ENCODE peak calls at places on chromosomes 5 and 9, in ten cellular contexts. One of them, this sample, is unnamed.

GRCh38 chr9:69425402-69425801 is 100.4 kb downstream of the ENTREP1 start:
- DNase-seq in CD8-positive, alpha-beta T cell: no peak
- DNase-seq in neural progenitor cell: no peak
- DNase-seq in psoas muscle: no peak
- DNase-seq in uterus: no peak
- DNase-seq in fibroblast of villous mesenchyme: no peak
- DNase-seq in bronchial epithelial cell: no peak
- DNase-seq in AG04449: no peak
- DNase-seq in SK-N-MC: no peak
- DNase-seq in kidney: no peak
- DNase-seq in this sample: no peak

GRCh38 chr9:79604921-79605562 is 33.3 kb downstream of the TLE4 start:
- DNase-seq in CD8-positive, alpha-beta T cell: no peak
- DNase-seq in neural progenitor cell: no peak
- DNase-seq in psoas muscle: no peak
- DNase-seq in uterus: no peak
- DNase-seq in fibroblast of villous mesenchyme: no peak
- DNase-seq in bronchial epithelial cell: no peak
- DNase-seq in AG04449: no peak
- DNase-seq in SK-N-MC: no peak
- DNase-seq in kidney: no peak
- DNase-seq in this sample: no peak

GRCh38 chr5:96844476-96844990 is 31.8 kb upstream of the ERAP2 start:
- DNase-seq in CD8-positive, alpha-beta T cell: no peak
- DNase-seq in neural progenitor cell: no peak
- DNase-seq in psoas muscle: no peak
- DNase-seq in uterus: no peak
- DNase-seq in fibroblast of villous mesenchyme: peak; percentile 18
- DNase-seq in bronchial epithelial cell: no peak
- DNase-seq in AG04449: no peak
- DNase-seq in SK-N-MC: peak; percentile 96
- DNase-seq in kidney: no peak
- DNase-seq in this sample: peak; percentile 54

GRCh38 chr9:105392531-105392930 is 55.3 kb upstream of the FSD1L start:
- DNase-seq in CD8-positive, alpha-beta T cell: no peak
- DNase-seq in neural progenitor cell: peak; percentile 19
- DNase-seq in psoas muscle: no peak
- DNase-seq in uterus: no peak
- DNase-seq in fibroblast of villous mesenchyme: no peak
- DNase-seq in bronchial epithelial cell: no peak
- DNase-seq in AG04449: no peak
- DNase-seq in SK-N-MC: no peak
- DNase-seq in kidney: no peak
- DNase-seq in this sample: no peak

GRCh38 chr9:86639899-86640379 is 285.7 kb upstream of the TUT7 start:
- DNase-seq in CD8-positive, alpha-beta T cell: no peak
- DNase-seq in neural progenitor cell: no peak
- DNase-seq in psoas muscle: no peak
- DNase-seq in uterus: no peak
- DNase-seq in fibroblast of villous mesenchyme: no peak
- DNase-seq in bronchial epithelial cell: no peak
- DNase-seq in AG04449: no peak
- DNase-seq in SK-N-MC: peak; percentile 57
- DNase-seq in kidney: no peak
- DNase-seq in this sample: no peak

GRCh38 chr5:117177302-117177701 is 602.7 kb upstream of the SEMA6A start:
- DNase-seq in CD8-positive, alpha-beta T cell: no peak
- DNase-seq in neural progenitor cell: no peak
- DNase-seq in psoas muscle: no peak
- DNase-seq in uterus: no peak
- DNase-seq in fibroblast of villous mesenchyme: no peak
- DNase-seq in bronchial epithelial cell: no peak
- DNase-seq in AG04449: no peak
- DNase-seq in SK-N-MC: no peak
- DNase-seq in kidney: no peak
- DNase-seq in this sample: no peak

GRCh38 chr5:55437859-55438206 is 96.9 kb downstream of the PLPP1 start:
- DNase-seq in CD8-positive, alpha-beta T cell: no peak
- DNase-seq in neural progenitor cell: no peak
- DNase-seq in psoas muscle: no peak
- DNase-seq in uterus: no peak
- DNase-seq in fibroblast of villous mesenchyme: no peak
- DNase-seq in bronchial epithelial cell: no peak
- DNase-seq in AG04449: no peak
- DNase-seq in SK-N-MC: no peak
- DNase-seq in kidney: no peak
- DNase-seq in this sample: no peak

GRCh38 chr5:18778226-18778625 is 1144.0 kb downstream of the TAF11L14 start:
- DNase-seq in CD8-positive, alpha-beta T cell: no peak
- DNase-seq in neural progenitor cell: no peak
- DNase-seq in psoas muscle: no peak
- DNase-seq in uterus: no peak
- DNase-seq in fibroblast of villous mesenchyme: no peak
- DNase-seq in bronchial epithelial cell: no peak
- DNase-seq in AG04449: no peak
- DNase-seq in SK-N-MC: no peak
- DNase-seq in kidney: no peak
- DNase-seq in this sample: no peak

GRCh38 chr9:79221084-79221483 is 350.7 kb upstream of the TLE4 start:
- DNase-seq in CD8-positive, alpha-beta T cell: no peak
- DNase-seq in neural progenitor cell: no peak
- DNase-seq in psoas muscle: no peak
- DNase-seq in uterus: no peak
- DNase-seq in fibroblast of villous mesenchyme: peak; percentile 91
- DNase-seq in bronchial epithelial cell: peak; percentile 95
- DNase-seq in AG04449: peak; percentile 73
- DNase-seq in SK-N-MC: no peak
- DNase-seq in kidney: no peak
- DNase-seq in this sample: no peak

GRCh38 chr9:6645153-6646027 is at the start of gene GLDC:
- DNase-seq in CD8-positive, alpha-beta T cell: peak; percentile 44
- DNase-seq in neural progenitor cell: peak; percentile 96
- DNase-seq in psoas muscle: peak; percentile 75
- DNase-seq in uterus: no peak
- DNase-seq in fibroblast of villous mesenchyme: no peak
- DNase-seq in bronchial epithelial cell: no peak
- DNase-seq in AG04449: no peak
- DNase-seq in SK-N-MC: no peak
- DNase-seq in kidney: peak; percentile 93
- DNase-seq in this sample: peak; percentile 50
- H3K4me3 ChIP-seq in CD8-positive, alpha-beta T cell: peak within 1 kb of the TSS; percentile 54
- H3K4me3 ChIP-seq in neural progenitor cell: peak within 1 kb of the TSS; percentile 97
- H3K4me3 ChIP-seq in psoas muscle: peak within 1 kb of the TSS; percentile 64
- H3K4me3 ChIP-seq in uterus: peak within 1 kb of the TSS; percentile 19
- H3K4me3 ChIP-seq in fibroblast of villous mesenchyme: peak within 1 kb of the TSS; percentile 27
- H3K4me3 ChIP-seq in bronchial epithelial cell: no peak within 1 kb of the TSS
- H3K4me3 ChIP-seq in AG04449: no peak within 1 kb of the TSS
- H3K4me3 ChIP-seq in SK-N-MC: peak within 1 kb of the TSS; percentile 87
- H3K4me3 ChIP-seq in kidney: peak within 1 kb of the TSS; percentile 69
- H3K4me3 ChIP-seq in this sample: peak within 1 kb of the TSS; percentile 69

DNA sequence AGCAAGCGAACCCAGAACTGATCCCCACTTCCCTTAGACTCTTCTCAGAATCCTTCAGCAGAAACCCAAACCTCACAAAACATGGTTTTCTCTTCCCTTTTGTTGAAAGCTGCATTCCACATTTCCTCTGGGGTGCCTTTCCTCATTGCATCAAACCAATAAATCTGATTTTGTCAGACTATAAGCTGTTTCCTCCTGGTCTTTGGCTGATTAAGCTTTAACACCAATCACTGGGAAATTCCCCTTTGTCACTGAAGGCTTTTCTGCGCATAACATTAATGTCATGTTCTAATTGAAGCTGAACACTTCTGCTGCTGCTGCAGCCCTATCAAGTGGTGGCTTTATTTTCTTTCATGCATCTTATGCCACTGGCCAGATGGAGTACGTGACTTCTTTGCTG is 201.3 kb upstream of the CHD1 start:
- DNase-seq in CD8-positive, alpha-beta T cell: no peak
- DNase-seq in neural progenitor cell: no peak
- DNase-seq in psoas muscle: no peak
- DNase-seq in uterus: no peak
- DNase-seq in fibroblast of villous mesenchyme: no peak
- DNase-seq in bronchial epithelial cell: no peak
- DNase-seq in AG04449: no peak
- DNase-seq in SK-N-MC: peak; percentile 28
- DNase-seq in kidney: no peak
- DNase-seq in this sample: no peak
- H3K4me3 ChIP-seq in CD8-positive, alpha-beta T cell: no peak overlapping the region
- H3K4me3 ChIP-seq in neural progenitor cell: no peak overlapping the region
- H3K4me3 ChIP-seq in psoas muscle: no peak overlapping the region
- H3K4me3 ChIP-seq in uterus: no peak overlapping the region
- H3K4me3 ChIP-seq in fibroblast of villous mesenchyme: no peak overlapping the region
- H3K4me3 ChIP-seq in bronchial epithelial cell: no peak overlapping the region
- H3K4me3 ChIP-seq in AG04449: no peak overlapping the region
- H3K4me3 ChIP-seq in SK-N-MC: peak overlapping the region; percentile 67
- H3K4me3 ChIP-seq in kidney: no peak overlapping the region
- H3K4me3 ChIP-seq in this sample: no peak overlapping the region

GRCh38 chr9:84435902-84436301 is 95.3 kb upstream of the SLC28A3 start:
- DNase-seq in CD8-positive, alpha-beta T cell: no peak
- DNase-seq in neural progenitor cell: no peak
- DNase-seq in psoas muscle: no peak
- DNase-seq in uterus: no peak
- DNase-seq in fibroblast of villous mesenchyme: no peak
- DNase-seq in bronchial epithelial cell: no peak
- DNase-seq in AG04449: no peak
- DNase-seq in SK-N-MC: no peak
- DNase-seq in kidney: no peak
- DNase-seq in this sample: no peak
- H3K4me3 ChIP-seq in CD8-positive, alpha-beta T cell: no peak overlapping the region
- H3K4me3 ChIP-seq in neural progenitor cell: no peak overlapping the region
- H3K4me3 ChIP-seq in psoas muscle: no peak overlapping the region
- H3K4me3 ChIP-seq in uterus: no peak overlapping the region
- H3K4me3 ChIP-seq in fibroblast of villous mesenchyme: no peak overlapping the region
- H3K4me3 ChIP-seq in bronchial epithelial cell: no peak overlapping the region
- H3K4me3 ChIP-seq in AG04449: no peak overlapping the region
- H3K4me3 ChIP-seq in SK-N-MC: no peak overlapping the region
- H3K4me3 ChIP-seq in kidney: no peak overlapping the region
- H3K4me3 ChIP-seq in this sample: no peak overlapping the region

GRCh38 chr5:43039468-43040286 is 442 bp downstream of the ANXA2R start:
- DNase-seq in CD8-positive, alpha-beta T cell: peak; percentile 71
- DNase-seq in neural progenitor cell: peak; percentile 82
- DNase-seq in psoas muscle: peak; percentile 88
- DNase-seq in uterus: peak; percentile 61
- DNase-seq in fibroblast of villous mesenchyme: peak; percentile 84
- DNase-seq in bronchial epithelial cell: no peak
- DNase-seq in AG04449: no peak
- DNase-seq in SK-N-MC: no peak
- DNase-seq in kidney: peak; percentile 81
- DNase-seq in this sample: peak; percentile 67
- H3K4me3 ChIP-seq in CD8-positive, alpha-beta T cell: peak overlapping the region; percentile 86
- H3K4me3 ChIP-seq in neural progenitor cell: peak overlapping the region; percentile 36
- H3K4me3 ChIP-seq in psoas muscle: peak overlapping the region; percentile 75
- H3K4me3 ChIP-seq in uterus: peak overlapping the region; percentile 68
- H3K4me3 ChIP-seq in fibroblast of villous mesenchyme: peak overlapping the region; percentile 76
- H3K4me3 ChIP-seq in bronchial epithelial cell: peak overlapping the region; percentile 46
- H3K4me3 ChIP-seq in AG04449: peak overlapping the region; percentile 72
- H3K4me3 ChIP-seq in SK-N-MC: peak overlapping the region; percentile 91
- H3K4me3 ChIP-seq in kidney: peak overlapping the region; percentile 49
- H3K4me3 ChIP-seq in this sample: peak overlapping the region; percentile 85

GRCh38 chr5:14869286-14870164 is 2.1 kb downstream of the ANKH start:
- DNase-seq in CD8-positive, alpha-beta T cell: no peak
- DNase-seq in neural progenitor cell: no peak
- DNase-seq in psoas muscle: no peak
- DNase-seq in uterus: no peak
- DNase-seq in fibroblast of villous mesenchyme: no peak
- DNase-seq in bronchial epithelial cell: peak; percentile 26
- DNase-seq in AG04449: no peak
- DNase-seq in SK-N-MC: no peak
- DNase-seq in kidney: no peak
- DNase-seq in this sample: peak; percentile 17

GRCh38 chr5:14872070-14872989 is 752 bp upstream of the ANKH start:
- DNase-seq in CD8-positive, alpha-beta T cell: peak; percentile 49
- DNase-seq in neural progenitor cell: peak; percentile 58
- DNase-seq in psoas muscle: peak; percentile 82
- DNase-seq in uterus: peak; percentile 50
- DNase-seq in fibroblast of villous mesenchyme: peak; percentile 43
- DNase-seq in bronchial epithelial cell: no peak
- DNase-seq in AG04449: no peak
- DNase-seq in SK-N-MC: no peak
- DNase-seq in kidney: peak; percentile 88
- DNase-seq in this sample: no peak

GRCh38 chr5:14870347-14871083 is 1.1 kb downstream of the ANKH start:
- DNase-seq in CD8-positive, alpha-beta T cell: peak; percentile 84
- DNase-seq in neural progenitor cell: peak; percentile 25
- DNase-seq in psoas muscle: peak; percentile 55
- DNase-seq in uterus: peak; percentile 19
- DNase-seq in fibroblast of villous mesenchyme: no peak
- DNase-seq in bronchial epithelial cell: no peak
- DNase-seq in AG04449: no peak
- DNase-seq in SK-N-MC: no peak
- DNase-seq in kidney: peak; percentile 77
- DNase-seq in this sample: no peak

GRCh38 chr5:14871573-14872069 is at the start of gene ANKH:
- DNase-seq in CD8-positive, alpha-beta T cell: peak; percentile 76
- DNase-seq in neural progenitor cell: peak; percentile 92
- DNase-seq in psoas muscle: peak; percentile 90
- DNase-seq in uterus: peak; percentile 63
- DNase-seq in fibroblast of villous mesenchyme: peak; percentile 74
- DNase-seq in bronchial epithelial cell: peak; percentile 43
- DNase-seq in AG04449: no peak
- DNase-seq in SK-N-MC: no peak
- DNase-seq in kidney: peak; percentile 92
- DNase-seq in this sample: peak; percentile 42

GRCh38 chr5:14871084-14871572 is 450 bp downstream of the ANKH start:
- DNase-seq in CD8-positive, alpha-beta T cell: peak; percentile 31
- DNase-seq in neural progenitor cell: peak; percentile 30
- DNase-seq in psoas muscle: peak; percentile 66
- DNase-seq in uterus: peak; percentile 20
- DNase-seq in fibroblast of villous mesenchyme: no peak
- DNase-seq in bronchial epithelial cell: no peak
- DNase-seq in AG04449: no peak
- DNase-seq in SK-N-MC: no peak
- DNase-seq in kidney: peak; percentile 79
- DNase-seq in this sample: no peak
- H3K4me3 ChIP-seq in CD8-positive, alpha-beta T cell: peak overlapping the region; percentile 47
- H3K4me3 ChIP-seq in neural progenitor cell: peak overlapping the region; percentile 55
- H3K4me3 ChIP-seq in psoas muscle: peak overlapping the region; percentile 92
- H3K4me3 ChIP-seq in uterus: peak overlapping the region; percentile 75
- H3K4me3 ChIP-seq in fibroblast of villous mesenchyme: peak overlapping the region; percentile 78
- H3K4me3 ChIP-seq in bronchial epithelial cell: peak overlapping the region; percentile 88
- H3K4me3 ChIP-seq in AG04449: peak overlapping the region; percentile 74
- H3K4me3 ChIP-seq in SK-N-MC: peak overlapping the region; percentile 67
- H3K4me3 ChIP-seq in kidney: peak overlapping the region; percentile 84
- H3K4me3 ChIP-seq in this sample: peak overlapping the region; percentile 67

GRCh38 chr9:37965116-37965515 is 61.2 kb upstream of the SLC25A51 start:
- DNase-seq in CD8-positive, alpha-beta T cell: no peak
- DNase-seq in neural progenitor cell: no peak
- DNase-seq in psoas muscle: no peak
- DNase-seq in uterus: no peak
- DNase-seq in fibroblast of villous mesenchyme: no peak
- DNase-seq in bronchial epithelial cell: peak; percentile 51
- DNase-seq in AG04449: no peak
- DNase-seq in SK-N-MC: no peak
- DNase-seq in kidney: no peak
- DNase-seq in this sample: no peak
- H3K4me3 ChIP-seq in CD8-positive, alpha-beta T cell: no peak overlapping the region
- H3K4me3 ChIP-seq in neural progenitor cell: no peak overlapping the region
- H3K4me3 ChIP-seq in psoas muscle: no peak overlapping the region
- H3K4me3 ChIP-seq in uterus: no peak overlapping the region
- H3K4me3 ChIP-seq in fibroblast of villous mesenchyme: no peak overlapping the region
- H3K4me3 ChIP-seq in bronchial epithelial cell: no peak overlapping the region
- H3K4me3 ChIP-seq in AG04449: no peak overlapping the region
- H3K4me3 ChIP-seq in SK-N-MC: no peak overlapping the region
- H3K4me3 ChIP-seq in kidney: no peak overlapping the region
- H3K4me3 ChIP-seq in this sample: no peak overlapping the region